ENCODE peak calls at places on chromosomes 16 and 17, in seven cellular contexts. B is AG10803; C is heart left ventricle; R is mesenchymal stem cell; I is hippocampal formation; P is effector CD4-positive, alpha-beta T cell; U is ELR. Y is an unnamed sample.

GRCh38 chr17:37283414-37283961 is 92.3 kb upstream of the C17orf78 start:
- DNase-seq in B (peak; percentile 48), C (no peak), R (no peak), I (no peak), P (no peak), U (no peak), Y (no peak)

GRCh38 chr16:4743217-4743897 is 9.0 kb downstream of the DNAAF8 start:
- DNase-seq in B (no peak), C (no peak), R (no peak), I (no peak), P (no peak), U (no peak), Y (no peak)

GRCh38 chr16:74605332-74605731 is 1.6 kb downstream of the GLG1 start:
- DNase-seq in B (no peak), C (no peak), R (no peak), I (no peak), P (no peak), U (no peak), Y (no peak)

GRCh38 chr16:86917471-86918365 is 339.4 kb downstream of the FOXL1 start:
- DNase-seq in B (no peak), C (no peak), R (no peak), I (no peak), P (no peak), U (no peak), Y (no peak)

GRCh38 chr17:13646411-13646810 is 44.7 kb upstream of the HS3ST3A1 start:
- DNase-seq in B (peak; percentile 68), C (no peak), R (peak; percentile 35), I (no peak), P (no peak), U (peak; percentile 25), Y (no peak)

GRCh38 chr17:48352630-48353029 is 77.4 kb downstream of the SKAP1 start:
- DNase-seq in B (peak; percentile 15), C (no peak), R (peak; percentile 37), I (no peak), P (no peak), U (peak; percentile 59), Y (no peak)

GRCh38 chr17:35185849-35186248 is 8.3 kb downstream of the SLC35G3 start:
- DNase-seq in B (no peak), C (no peak), R (no peak), I (no peak), P (no peak), U (no peak), Y (no peak)

GRCh38 chr17:55582910-55583309 is 71.7 kb upstream of the SMIM36 start:
- DNase-seq in B (no peak), C (no peak), R (peak; percentile 25), I (no peak), P (no peak), U (no peak), Y (no peak)

GRCh38 chr16:30645727-30646126 is 5.0 kb upstream of the PRR14 start:
- DNase-seq in B (no peak), C (no peak), R (no peak), I (no peak), P (no peak), U (no peak), Y (no peak)

GRCh38 chr17:72222571-72222970 is 101.8 kb downstream of the SOX9 start:
- DNase-seq in B (no peak), C (no peak), R (no peak), I (no peak), P (no peak), U (no peak), Y (no peak)

GRCh38 chr16:52812945-52813556 is 239.6 kb downstream of the CHD9NB start:
- DNase-seq in B (peak; percentile 28), C (no peak), R (peak; percentile 57), I (no peak), P (no peak), U (peak; percentile 72), Y (no peak)